ENCODE peak calls at places on chromosomes 4 and X, in eight cellular contexts. Q is HFF-Myc, G is esophagus squamous epithelium, Y is tibial artery, S is AG09309, U is heart left ventricle, F is epithelial cell of proximal tubule, O is lower leg skin. X is an unnamed sample.

GRCh38 chrX:31546130-31546529 is 474.3 kb upstream of the FTHL17 start:
- DNase-seq in Y (no peak), G (no peak), S (peak; percentile 61), U (no peak), F (peak; percentile 13), Q (peak; percentile 37), O (no peak), X (peak; percentile 74)

GRCh38 chrX:123878177-123878576 is 18.3 kb downstream of the XIAP start:
- DNase-seq in U (no peak), O (no peak), G (no peak), F (no peak), Y (no peak), Q (no peak), S (no peak), X (peak; percentile 14)

GRCh38 chr4:40317921-40318658 is 17.0 kb upstream of the CHRNA9 start:
- DNase-seq in Q (no peak), O (no peak), G (no peak), F (no peak), Y (no peak), S (no peak), U (no peak), X (no peak)

GRCh38 chrX:131081772-131082755 is 23.9 kb downstream of the ARHGAP36 start:
- DNase-seq in U (no peak), O (no peak), Y (no peak), G (no peak), S (no peak), Q (no peak), F (no peak), X (no peak)

GRCh38 chr4:103018391-103019318 is 850 bp downstream of the SLC9B1 start:
- DNase-seq in G (no peak), Q (no peak), S (no peak), O (no peak), Y (no peak), U (no peak), F (no peak), X (no peak)

GRCh38 chr4:83851261-83852084 is 315.6 kb downstream of the GPAT3 start:
- DNase-seq in S (no peak), Y (no peak), Q (no peak), F (no peak), U (no peak), G (no peak), O (no peak), X (peak; percentile 47)

GRCh38 chrX:153245288-153245731 is 66.2 kb downstream of the MAGEA1 start:
- DNase-seq in Q (no peak), F (peak; percentile 9), G (no peak), O (no peak), U (no peak), S (no peak), Y (no peak), X (no peak)

GRCh38 chrX:130861462-130861861 is 41.5 kb downstream of the ENOX2 start:
- DNase-seq in G (no peak), F (no peak), S (no peak), Q (no peak), O (no peak), Y (no peak), U (no peak), X (no peak)

GRCh38 chr4:158850800-158851644 is 82.2 kb downstream of the FNIP2 start:
- DNase-seq in Y (no peak), O (no peak), Q (no peak), G (no peak), S (peak; percentile 13), F (no peak), U (no peak), X (peak; percentile 79)

GRCh38 chr4:71230258-71230594 is 108.6 kb upstream of the SLC4A4 start:
- DNase-seq in F (no peak), S (no peak), U (no peak), G (no peak), O (no peak), Y (no peak), Q (no peak), X (no peak)

GRCh38 chrX:9677098-9677739 is 88.4 kb downstream of the GPR143 start:
- DNase-seq in Y (no peak), Q (peak; percentile 27), G (no peak), O (no peak), U (no peak), F (no peak), S (no peak), X (peak; percentile 33)

GRCh38 chr4:76809594-76810305 is 88.2 kb downstream of the SOWAHB start:
- DNase-seq in Y (no peak), U (no peak), S (no peak), O (no peak), F (peak; percentile 97), G (no peak), Q (no peak), X (no peak)

GRCh38 chrX:39725928-39726619 is 371.7 kb downstream of the BCOR start:
- DNase-seq in F (no peak), U (no peak), G (no peak), Q (peak; percentile 45), Y (no peak), S (peak; percentile 81), O (peak; percentile 76), X (peak; percentile 83)

GRCh38 chr4:164943192-164943591 is 34.3 kb downstream of the TRIM61 start:
- DNase-seq in G (no peak), S (no peak), O (no peak), U (no peak), F (no peak), Y (no peak), Q (no peak), X (no peak)

GRCh38 chrX:153933751-153934472 is 925 bp downstream of the NAA10 start:
- DNase-seq in U (no peak), S (no peak), G (no peak), Y (no peak), O (no peak), Q (no peak), F (no peak), X (peak; percentile 35)

GRCh38 chrX:118534716-118535493 is 39.3 kb downstream of the DOCK11 start:
- DNase-seq in Y (no peak), G (no peak), U (no peak), S (no peak), O (no peak), Q (no peak), F (no peak), X (no peak)

GRCh38 chr4:169332595-169332994 is 61.8 kb upstream of the SH3RF1 start:
- DNase-seq in O (no peak), S (no peak), U (no peak), Q (no peak), F (no peak), G (no peak), Y (no peak), X (no peak)

GRCh38 chr4:1759818-1760223 is 33.3 kb upstream of the FGFR3 start:
- DNase-seq in O (no peak), G (no peak), Q (no peak), F (no peak), U (no peak), S (no peak), Y (no peak), X (no peak)
- TF ChIP-seq CTCF in O (no peak), G (no peak), Q (no peak), F (no peak), U (no peak), S (no peak), Y (no peak), X (no peak)

GRCh38 chr4:185532795-185533324 is 2.4 kb downstream of the PDLIM3 start:
- DNase-seq in Y (no peak), Q (no peak), S (no peak), U (no peak), G (no peak), F (no peak), O (no peak), X (no peak)

GRCh38 chr4:185538806-185539205 is 3.5 kb upstream of the PDLIM3 start:
- DNase-seq in O (no peak), F (no peak), U (no peak), G (no peak), Q (no peak), S (no peak), Y (no peak), X (no peak)

GRCh38 chr4:185534534-185534849 is 815 bp downstream of the PDLIM3 start:
- DNase-seq in S (no peak), Y (no peak), G (no peak), U (no peak), Q (no peak), O (no peak), F (no peak), X (no peak)

GRCh38 chr4:185534850-185535761 is at the start of gene PDLIM3:
- DNase-seq in O (peak; percentile 91), F (no peak), G (no peak), U (peak; percentile 85), Y (peak; percentile 57), Q (no peak), S (no peak), X (no peak)

GRCh38 chr4:185535818-185536729 is 767 bp upstream of the PDLIM3 start:
- DNase-seq in S (no peak), O (peak; percentile 88), F (no peak), Q (no peak), G (no peak), U (no peak), Y (peak; percentile 86), X (no peak)
- H3K4me3 ChIP-seq in S (peak overlapping the region; percentile 70), O (no peak overlapping the region), F (peak overlapping the region; percentile 62), Q (peak overlapping the region; percentile 13), G (peak overlapping the region; percentile 89), U (peak overlapping the region; percentile 81), Y (peak overlapping the region; percentile 93), X (peak overlapping the region; percentile 71)

DNA sequence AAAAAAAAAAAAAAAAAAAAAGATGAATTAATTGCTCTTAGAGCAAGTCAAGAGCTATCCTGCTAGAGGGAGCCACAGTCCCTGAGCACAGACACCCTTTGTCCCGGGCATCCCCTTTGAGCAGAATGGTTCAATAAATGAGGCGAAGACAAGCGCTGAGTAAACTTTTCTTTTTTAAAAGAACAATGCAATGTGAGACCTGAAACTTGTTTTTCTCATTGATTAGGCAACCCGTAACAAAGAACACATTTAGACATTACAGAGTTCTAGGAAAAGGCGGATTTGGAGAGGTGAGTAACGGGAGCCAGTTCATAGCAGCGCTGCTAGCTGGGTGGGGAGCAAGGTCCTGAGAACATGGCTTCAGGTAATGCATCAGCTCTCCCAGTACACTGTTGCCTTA is 46.1 kb downstream of the GRK4 start:
- DNase-seq in O (no peak), Y (no peak), S (no peak), Q (no peak), G (no peak), U (no peak), F (no peak), X (peak; percentile 9)
- TF ChIP-seq CTCF in O (no peak), Y (no peak), S (peak; percentile 48), Q (peak; percentile 18), G (no peak), U (no peak), F (peak; percentile 26), X (no peak)

DNA sequence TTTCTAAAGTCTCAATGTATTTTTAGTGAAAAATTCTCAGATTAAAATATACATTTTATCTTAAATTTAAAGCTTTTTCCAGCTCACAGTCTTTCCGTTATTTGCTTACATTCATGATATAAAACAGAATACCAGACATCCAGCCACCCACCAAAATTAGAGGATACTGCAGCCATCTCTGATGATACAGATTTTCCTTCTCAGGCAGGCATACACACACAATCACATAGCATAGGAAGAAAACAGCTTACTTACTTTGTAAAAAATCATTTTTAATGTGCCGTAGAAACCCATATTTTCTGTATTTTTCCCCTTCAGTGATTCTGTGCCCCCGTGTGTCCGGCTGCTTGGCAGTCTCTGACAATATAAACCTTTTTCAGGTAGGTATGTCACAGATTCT is 183.7 kb downstream of the FBXW7 start:
- DNase-seq in O (no peak), F (no peak), Y (no peak), G (no peak), U (no peak), S (no peak), Q (no peak), X (no peak)
- H3K4me3 ChIP-seq in O (peak overlapping the region; percentile 12), F (peak overlapping the region; percentile 69), Y (peak overlapping the region; percentile 51), G (peak overlapping the region; percentile 66), U (peak overlapping the region; percentile 42), S (peak overlapping the region; percentile 58), Q (peak overlapping the region; percentile 63), X (peak overlapping the region; percentile 75)

X was measured in fibroblast of the aortic adventitia.